ENCODE peak calls at places on chromosomes 11 and 22, in seven cellular contexts. One of them, this sample, is unnamed.

GRCh38 chr11:28860898-28861297 is 752.7 kb downstream of the METTL15 start:
- DNase-seq in fibroblast of pulmonary artery: peak
- DNase-seq in HCT116: peak
- DNase-seq in BE2C: no peak
- DNase-seq in AG10803: peak
- DNase-seq in lower leg skin: no peak
- DNase-seq in DND-41: no peak
- DNase-seq in this sample: peak

GRCh38 chr22:45911601-45912271 is 65.2 kb downstream of the WNT7B start:
- DNase-seq in fibroblast of pulmonary artery: peak
- DNase-seq in HCT116: no peak
- DNase-seq in BE2C: no peak
- DNase-seq in AG10803: peak
- DNase-seq in lower leg skin: peak
- DNase-seq in DND-41: no peak
- DNase-seq in this sample: no peak

GRCh38 chr11:58616594-58616993 is 5.9 kb upstream of the CNTF start:
- DNase-seq in fibroblast of pulmonary artery: peak
- DNase-seq in HCT116: no peak
- DNase-seq in BE2C: no peak
- DNase-seq in AG10803: peak
- DNase-seq in lower leg skin: no peak
- DNase-seq in DND-41: no peak
- DNase-seq in this sample: peak

GRCh38 chr11:86152006-86152862 is 83.3 kb upstream of the PICALM start:
- DNase-seq in fibroblast of pulmonary artery: peak
- DNase-seq in HCT116: no peak
- DNase-seq in BE2C: no peak
- DNase-seq in AG10803: peak
- DNase-seq in lower leg skin: no peak
- DNase-seq in DND-41: peak
- DNase-seq in this sample: peak

GRCh38 chr11:74710291-74710938 is 20.8 kb downstream of the CHRDL2 start:
- DNase-seq in fibroblast of pulmonary artery: peak
- DNase-seq in HCT116: no peak
- DNase-seq in BE2C: peak
- DNase-seq in AG10803: peak
- DNase-seq in lower leg skin: no peak
- DNase-seq in DND-41: no peak
- DNase-seq in this sample: peak

GRCh38 chr11:127875076-127875475 is 712.3 kb downstream of the ETS1 start:
- DNase-seq in fibroblast of pulmonary artery: no peak
- DNase-seq in HCT116: no peak
- DNase-seq in BE2C: no peak
- DNase-seq in AG10803: peak
- DNase-seq in lower leg skin: no peak
- DNase-seq in DND-41: no peak
- DNase-seq in this sample: no peak

GRCh38 chr11:1156506-1157340 is 1.0 kb upstream of the MUC5AC start:
- DNase-seq in fibroblast of pulmonary artery: no peak
- DNase-seq in HCT116: no peak
- DNase-seq in BE2C: no peak
- DNase-seq in AG10803: no peak
- DNase-seq in lower leg skin: peak
- DNase-seq in DND-41: no peak
- DNase-seq in this sample: no peak

GRCh38 chr11:61688368-61689163 is 8.4 kb downstream of the DAGLA start:
- DNase-seq in fibroblast of pulmonary artery: peak
- DNase-seq in HCT116: no peak
- DNase-seq in BE2C: no peak
- DNase-seq in AG10803: peak
- DNase-seq in lower leg skin: peak
- DNase-seq in DND-41: no peak
- DNase-seq in this sample: no peak

GRCh38 chr11:66371627-66372415 is at the start of gene SLC29A2:
- DNase-seq in fibroblast of pulmonary artery: no peak
- DNase-seq in HCT116: peak
- DNase-seq in BE2C: peak
- DNase-seq in AG10803: no peak
- DNase-seq in lower leg skin: peak
- DNase-seq in DND-41: peak
- DNase-seq in this sample: no peak

GRCh38 chr11:96324912-96325311 is 18.1 kb downstream of the MAML2 start:
- DNase-seq in fibroblast of pulmonary artery: peak
- DNase-seq in HCT116: peak
- DNase-seq in BE2C: no peak
- DNase-seq in AG10803: peak
- DNase-seq in lower leg skin: no peak
- DNase-seq in DND-41: no peak
- DNase-seq in this sample: peak

GRCh38 chr11:125370561-125371389 is 125.3 kb downstream of the FEZ1 start:
- DNase-seq in fibroblast of pulmonary artery: no peak
- DNase-seq in HCT116: no peak
- DNase-seq in BE2C: peak
- DNase-seq in AG10803: no peak
- DNase-seq in lower leg skin: no peak
- DNase-seq in DND-41: no peak
- DNase-seq in this sample: no peak

GRCh38 chr11:74134661-74135515 is 35.9 kb downstream of the C2CD3 start:
- DNase-seq in fibroblast of pulmonary artery: no peak
- DNase-seq in HCT116: peak
- DNase-seq in BE2C: no peak
- DNase-seq in AG10803: no peak
- DNase-seq in lower leg skin: no peak
- DNase-seq in DND-41: no peak
- DNase-seq in this sample: peak

GRCh38 chr11:126104420-126104819 is 41.8 kb upstream of the CDON start:
- DNase-seq in fibroblast of pulmonary artery: no peak
- DNase-seq in HCT116: no peak
- DNase-seq in BE2C: peak
- DNase-seq in AG10803: no peak
- DNase-seq in lower leg skin: no peak
- DNase-seq in DND-41: no peak
- DNase-seq in this sample: no peak

GRCh38 chr22:50027639-50028537 is 15.3 kb upstream of the IL17REL start:
- DNase-seq in fibroblast of pulmonary artery: no peak
- DNase-seq in HCT116: no peak
- DNase-seq in BE2C: peak
- DNase-seq in AG10803: no peak
- DNase-seq in lower leg skin: peak
- DNase-seq in DND-41: no peak
- DNase-seq in this sample: no peak

GRCh38 chr11:29578806-29579205 is 438.0 kb downstream of the KCNA4 start:
- DNase-seq in fibroblast of pulmonary artery: no peak
- DNase-seq in HCT116: no peak
- DNase-seq in BE2C: no peak
- DNase-seq in AG10803: no peak
- DNase-seq in lower leg skin: no peak
- DNase-seq in DND-41: no peak
- DNase-seq in this sample: no peak

GRCh38 chr11:10392680-10393079 is 62.4 kb upstream of the AMPD3 start:
- DNase-seq in fibroblast of pulmonary artery: no peak
- DNase-seq in HCT116: no peak
- DNase-seq in BE2C: no peak
- DNase-seq in AG10803: peak
- DNase-seq in lower leg skin: peak
- DNase-seq in DND-41: no peak
- DNase-seq in this sample: peak

GRCh38 chr11:27183672-27184457 is 143.2 kb downstream of the BBOX1 start:
- DNase-seq in fibroblast of pulmonary artery: peak
- DNase-seq in HCT116: peak
- DNase-seq in BE2C: peak
- DNase-seq in AG10803: peak
- DNase-seq in lower leg skin: no peak
- DNase-seq in DND-41: peak
- DNase-seq in this sample: peak

GRCh38 chr11:104934594-104934993 is 33.8 kb downstream of the CASP4 start:
- DNase-seq in fibroblast of pulmonary artery: no peak
- DNase-seq in HCT116: no peak
- DNase-seq in BE2C: no peak
- DNase-seq in AG10803: no peak
- DNase-seq in lower leg skin: no peak
- DNase-seq in DND-41: peak
- DNase-seq in this sample: no peak

GRCh38 chr11:129694538-129694937 is 121.1 kb upstream of the TMEM45B start:
- DNase-seq in fibroblast of pulmonary artery: no peak
- DNase-seq in HCT116: no peak
- DNase-seq in BE2C: no peak
- DNase-seq in AG10803: no peak
- DNase-seq in lower leg skin: no peak
- DNase-seq in DND-41: no peak
- DNase-seq in this sample: no peak

GRCh38 chr22:44442186-44442465 is 55.9 kb downstream of the RTL6 start:
- DNase-seq in fibroblast of pulmonary artery: no peak
- DNase-seq in HCT116: no peak
- DNase-seq in BE2C: no peak
- DNase-seq in AG10803: no peak
- DNase-seq in lower leg skin: peak
- DNase-seq in DND-41: no peak
- DNase-seq in this sample: no peak

GRCh38 chr11:122137081-122137793 is 21.2 kb upstream of the BLID start:
- DNase-seq in fibroblast of pulmonary artery: peak
- DNase-seq in HCT116: peak
- DNase-seq in BE2C: no peak
- DNase-seq in AG10803: peak
- DNase-seq in lower leg skin: no peak
- DNase-seq in DND-41: no peak
- DNase-seq in this sample: peak

GRCh38 chr11:64697663-64698375 is 25.2 kb downstream of the NRXN2 start:
- DNase-seq in fibroblast of pulmonary artery: no peak
- DNase-seq in HCT116: no peak
- DNase-seq in BE2C: no peak
- DNase-seq in AG10803: no peak
- DNase-seq in lower leg skin: no peak
- DNase-seq in DND-41: no peak
- DNase-seq in this sample: no peak

GRCh38 chr11:44593194-44593593 is 27.7 kb downstream of the CD82 start:
- DNase-seq in fibroblast of pulmonary artery: no peak
- DNase-seq in HCT116: no peak
- DNase-seq in BE2C: no peak
- DNase-seq in AG10803: no peak
- DNase-seq in lower leg skin: no peak
- DNase-seq in DND-41: no peak
- DNase-seq in this sample: no peak

GRCh38 chr11:92628401-92629292 is 340.8 kb upstream of the MTNR1B start:
- DNase-seq in fibroblast of pulmonary artery: no peak
- DNase-seq in HCT116: no peak
- DNase-seq in BE2C: no peak
- DNase-seq in AG10803: no peak
- DNase-seq in lower leg skin: no peak
- DNase-seq in DND-41: no peak
- DNase-seq in this sample: peak

GRCh38 chr11:122343247-122343646 is 227.2 kb upstream of the BLID start:
- DNase-seq in fibroblast of pulmonary artery: no peak
- DNase-seq in HCT116: no peak
- DNase-seq in BE2C: no peak
- DNase-seq in AG10803: peak
- DNase-seq in lower leg skin: no peak
- DNase-seq in DND-41: no peak
- DNase-seq in this sample: peak

DNA sequence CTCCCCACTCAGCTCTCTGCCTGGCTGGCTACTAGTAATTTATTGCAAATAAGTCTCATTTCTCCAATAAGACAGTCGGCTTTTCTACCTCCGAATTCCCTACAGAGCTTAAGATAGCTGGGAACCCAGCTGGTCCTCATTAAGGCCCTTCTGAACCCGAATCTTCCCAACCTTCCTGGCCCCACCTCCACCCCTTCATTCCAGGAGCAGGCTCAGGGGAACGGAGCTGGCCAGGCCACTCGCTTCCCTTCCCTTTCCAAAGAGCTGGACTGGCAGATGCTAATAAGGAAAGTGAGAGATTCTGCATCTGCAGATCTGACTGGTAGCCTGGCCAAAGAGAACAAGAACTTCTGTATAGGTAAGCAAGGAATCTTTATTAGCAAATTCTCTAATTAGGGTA is 21.6 kb downstream of the TMPRSS5 start:
- DNase-seq in fibroblast of pulmonary artery: no peak
- DNase-seq in HCT116: no peak
- DNase-seq in BE2C: no peak
- DNase-seq in AG10803: peak
- DNase-seq in lower leg skin: no peak
- DNase-seq in DND-41: no peak
- DNase-seq in this sample: no peak
- H3K4me3 ChIP-seq in fibroblast of pulmonary artery: no peak
- H3K4me3 ChIP-seq in HCT116: no peak
- H3K4me3 ChIP-seq in BE2C: no peak
- H3K4me3 ChIP-seq in AG10803: no peak
- H3K4me3 ChIP-seq in lower leg skin: no peak
- H3K4me3 ChIP-seq in DND-41: no peak
- H3K4me3 ChIP-seq in this sample: no peak

GRCh38 chr11:82229346-82229745 is 504.3 kb downstream of the FAM181B start:
- DNase-seq in fibroblast of pulmonary artery: peak
- DNase-seq in HCT116: no peak
- DNase-seq in BE2C: no peak
- DNase-seq in AG10803: peak
- DNase-seq in lower leg skin: no peak
- DNase-seq in DND-41: no peak
- DNase-seq in this sample: peak

GRCh38 chr11:82225502-82225901 is 508.2 kb downstream of the FAM181B start:
- DNase-seq in fibroblast of pulmonary artery: no peak
- DNase-seq in HCT116: no peak
- DNase-seq in BE2C: no peak
- DNase-seq in AG10803: no peak
- DNase-seq in lower leg skin: no peak
- DNase-seq in DND-41: no peak
- DNase-seq in this sample: no peak

DNA sequence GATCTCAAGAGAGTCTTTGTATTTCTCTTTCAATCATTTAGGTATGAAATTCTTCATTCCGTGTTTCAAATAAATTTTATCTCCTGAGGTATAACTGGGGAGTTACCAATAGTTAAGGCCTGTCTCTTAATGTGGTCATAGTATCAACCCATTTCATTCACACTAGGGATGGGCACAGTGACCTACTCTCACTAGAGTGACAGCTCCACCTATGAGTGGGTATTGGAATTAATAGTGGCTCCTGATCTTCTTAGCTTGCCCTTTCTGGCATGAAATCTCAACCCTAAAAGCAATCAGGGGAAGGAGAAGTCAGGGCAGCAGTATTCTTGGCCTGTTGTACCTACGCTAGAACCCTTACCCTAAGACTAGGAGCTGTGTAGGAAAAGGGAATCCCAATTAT is 507.7 kb downstream of the FAM181B start:
- DNase-seq in fibroblast of pulmonary artery: no peak
- DNase-seq in HCT116: no peak
- DNase-seq in BE2C: no peak
- DNase-seq in AG10803: no peak
- DNase-seq in lower leg skin: no peak
- DNase-seq in DND-41: no peak
- DNase-seq in this sample: no peak
- TF ChIP-seq CTCF in fibroblast of pulmonary artery: no peak
- TF ChIP-seq CTCF in HCT116: no peak
- TF ChIP-seq CTCF in BE2C: no peak
- TF ChIP-seq CTCF in AG10803: no peak
- TF ChIP-seq CTCF in lower leg skin: no peak
- TF ChIP-seq CTCF in DND-41: no peak
- TF ChIP-seq CTCF in this sample: no peak

GRCh38 chr11:34355726-34356125 is 2.1 kb downstream of the ABTB2 start:
- DNase-seq in fibroblast of pulmonary artery: no peak
- DNase-seq in HCT116: no peak
- DNase-seq in BE2C: no peak
- DNase-seq in AG10803: no peak
- DNase-seq in lower leg skin: no peak
- DNase-seq in DND-41: no peak
- DNase-seq in this sample: no peak
- H3K4me3 ChIP-seq in fibroblast of pulmonary artery: peak
- H3K4me3 ChIP-seq in HCT116: no peak
- H3K4me3 ChIP-seq in BE2C: peak
- H3K4me3 ChIP-seq in AG10803: peak
- H3K4me3 ChIP-seq in lower leg skin: no peak
- H3K4me3 ChIP-seq in DND-41: no peak
- H3K4me3 ChIP-seq in this sample: peak

GRCh38 chr11:41289408-41289807 is 170.0 kb downstream of the LRRC4C start:
- DNase-seq in fibroblast of pulmonary artery: no peak
- DNase-seq in HCT116: no peak
- DNase-seq in BE2C: no peak
- DNase-seq in AG10803: no peak
- DNase-seq in lower leg skin: no peak
- DNase-seq in DND-41: no peak
- DNase-seq in this sample: no peak
- TF ChIP-seq CTCF in fibroblast of pulmonary artery: no peak
- TF ChIP-seq CTCF in HCT116: no peak
- TF ChIP-seq CTCF in BE2C: no peak
- TF ChIP-seq CTCF in AG10803: no peak
- TF ChIP-seq CTCF in lower leg skin: no peak
- TF ChIP-seq CTCF in DND-41: no peak
- TF ChIP-seq CTCF in this sample: no peak

This sample was measured in astrocyte of the spinal cord.